ENCODE peak calls at places on chromosomes 6 and 20, in four cellular contexts. One of them, this sample, is unnamed.

GRCh38 chr20:62367483-62368302 is 581 bp upstream of the LAMA5 start:
- DNase-seq in ovary: peak; percentile 48
- DNase-seq in tibial nerve: no peak
- DNase-seq in heart left ventricle: peak; percentile 41
- DNase-seq in this sample: peak; percentile 75

GRCh38 chr6:151143337-151143736 is 96.4 kb upstream of the AKAP12 start:
- DNase-seq in tibial nerve: no peak
- DNase-seq in heart left ventricle: no peak
- DNase-seq in ovary: no peak
- DNase-seq in this sample: no peak

GRCh38 chr6:154319231-154319858 is 37.3 kb downstream of the IPCEF1 start:
- DNase-seq in heart left ventricle: no peak
- DNase-seq in ovary: no peak
- DNase-seq in tibial nerve: no peak
- DNase-seq in this sample: no peak

GRCh38 chr20:50758992-50759391 is 27.6 kb downstream of the PARD6B start:
- DNase-seq in ovary: no peak
- DNase-seq in heart left ventricle: no peak
- DNase-seq in tibial nerve: no peak
- DNase-seq in this sample: no peak

GRCh38 chr6:57135885-57136284 is 36.2 kb upstream of the BAG2 start:
- DNase-seq in tibial nerve: no peak
- DNase-seq in heart left ventricle: no peak
- DNase-seq in ovary: no peak
- DNase-seq in this sample: no peak

GRCh38 chr6:142242269-142242668 is 59.5 kb upstream of the ADGRG6 start:
- DNase-seq in heart left ventricle: no peak
- DNase-seq in tibial nerve: no peak
- DNase-seq in ovary: no peak
- DNase-seq in this sample: no peak

GRCh38 chr6:147782302-147782701 is 273.8 kb downstream of the SAMD5 start:
- DNase-seq in tibial nerve: no peak
- DNase-seq in heart left ventricle: no peak
- DNase-seq in ovary: no peak
- DNase-seq in this sample: no peak

GRCh38 chr20:2798095-2798805 is 2.2 kb downstream of the CPXM1 start:
- DNase-seq in heart left ventricle: no peak
- DNase-seq in ovary: no peak
- DNase-seq in tibial nerve: no peak
- DNase-seq in this sample: no peak

GRCh38 chr6:48714286-48715049 is 603.5 kb upstream of the PTCHD4 start:
- DNase-seq in heart left ventricle: no peak
- DNase-seq in ovary: no peak
- DNase-seq in tibial nerve: no peak
- DNase-seq in this sample: no peak

GRCh38 chr20:22106308-22106938 is 401.0 kb downstream of the PAX1 start:
- DNase-seq in ovary: no peak
- DNase-seq in heart left ventricle: no peak
- DNase-seq in tibial nerve: peak; percentile 32
- DNase-seq in this sample: no peak

GRCh38 chr6:139406577-139407343 is 32.3 kb upstream of the CITED2 start:
- DNase-seq in ovary: no peak
- DNase-seq in tibial nerve: no peak
- DNase-seq in heart left ventricle: no peak
- DNase-seq in this sample: no peak

GRCh38 chr6:158552055-158552795 is 7.7 kb upstream of the TMEM181 start:
- DNase-seq in ovary: no peak
- DNase-seq in heart left ventricle: no peak
- DNase-seq in tibial nerve: no peak
- DNase-seq in this sample: no peak

GRCh38 chr20:16518068-16518783 is 55.0 kb downstream of the KIF16B start:
- DNase-seq in heart left ventricle: no peak
- DNase-seq in tibial nerve: peak; percentile 63
- DNase-seq in ovary: no peak
- DNase-seq in this sample: peak; percentile 42

GRCh38 chr6:47700051-47700450 is 1.7 kb downstream of the ADGRF4 start:
- DNase-seq in heart left ventricle: no peak
- DNase-seq in tibial nerve: no peak
- DNase-seq in ovary: no peak
- DNase-seq in this sample: no peak

GRCh38 chr20:41047975-41048305 is 19.3 kb downstream of the TOP1 start:
- DNase-seq in ovary: no peak
- DNase-seq in tibial nerve: no peak
- DNase-seq in heart left ventricle: no peak
- DNase-seq in this sample: no peak

GRCh38 chr20:17518339-17519052 is 12.7 kb downstream of the BFSP1 start:
- DNase-seq in heart left ventricle: no peak
- DNase-seq in tibial nerve: peak; percentile 43
- DNase-seq in ovary: peak; percentile 81
- DNase-seq in this sample: no peak

GRCh38 chr6:148358196-148358785 is 15.7 kb downstream of the SASH1 start:
- DNase-seq in tibial nerve: peak; percentile 82
- DNase-seq in heart left ventricle: peak; percentile 37
- DNase-seq in ovary: peak; percentile 26
- DNase-seq in this sample: peak; percentile 52

GRCh38 chr20:37901280-37901666 is 1.7 kb upstream of the VSTM2L start:
- DNase-seq in tibial nerve: no peak
- DNase-seq in heart left ventricle: no peak
- DNase-seq in ovary: no peak
- DNase-seq in this sample: no peak

GRCh38 chr6:42788671-42789070 is 6.8 kb downstream of the BICRAL start:
- DNase-seq in tibial nerve: no peak
- DNase-seq in heart left ventricle: no peak
- DNase-seq in ovary: no peak
- DNase-seq in this sample: peak; percentile 60

GRCh38 chr6:42787018-42787611 is 5.3 kb downstream of the BICRAL start:
- DNase-seq in tibial nerve: no peak
- DNase-seq in ovary: no peak
- DNase-seq in heart left ventricle: no peak
- DNase-seq in this sample: no peak

GRCh38 chr6:42791706-42792320 is 10.0 kb downstream of the BICRAL start:
- DNase-seq in ovary: no peak
- DNase-seq in heart left ventricle: no peak
- DNase-seq in tibial nerve: no peak
- DNase-seq in this sample: no peak

GRCh38 chr6:42786525-42786985 is 4.7 kb downstream of the BICRAL start:
- DNase-seq in heart left ventricle: no peak
- DNase-seq in tibial nerve: no peak
- DNase-seq in ovary: no peak
- DNase-seq in this sample: no peak

GRCh38 chr6:42790549-42791181 is 8.8 kb downstream of the BICRAL start:
- DNase-seq in heart left ventricle: no peak
- DNase-seq in tibial nerve: no peak
- DNase-seq in ovary: no peak
- DNase-seq in this sample: no peak
- TF ChIP-seq POLR2A in heart left ventricle: no peak
- TF ChIP-seq POLR2A in tibial nerve: no peak
- TF ChIP-seq POLR2A in ovary: no peak
- TF ChIP-seq POLR2A in this sample: no peak

GRCh38 chr20:20680991-20681508 is 31.4 kb downstream of the RALGAPA2 start:
- DNase-seq in ovary: no peak
- DNase-seq in heart left ventricle: no peak
- DNase-seq in tibial nerve: no peak
- DNase-seq in this sample: peak; percentile 80
- TF ChIP-seq POLR2A in ovary: no peak
- TF ChIP-seq POLR2A in heart left ventricle: no peak
- TF ChIP-seq POLR2A in tibial nerve: no peak
- TF ChIP-seq POLR2A in this sample: no peak

DNA sequence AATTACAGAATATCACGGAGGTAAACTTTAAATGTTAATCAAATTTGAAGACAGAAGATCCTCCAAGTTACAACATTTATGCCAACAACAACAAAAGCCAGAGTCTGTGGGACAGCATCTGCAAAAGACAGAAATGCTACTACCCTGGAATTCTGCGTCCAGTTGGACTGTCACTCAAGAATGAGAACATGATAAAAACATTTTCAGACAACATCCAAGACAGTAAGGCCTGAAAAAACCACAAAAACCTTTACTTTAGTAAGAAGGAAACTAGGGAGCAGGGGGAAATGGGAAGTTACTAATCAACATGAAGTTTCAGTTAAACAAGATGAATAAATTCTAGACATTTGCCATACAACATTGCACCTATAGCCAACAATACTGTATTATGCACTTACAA is 77.6 kb downstream of the MLIP start:
- DNase-seq in heart left ventricle: no peak
- DNase-seq in tibial nerve: no peak
- DNase-seq in ovary: no peak
- DNase-seq in this sample: no peak
- TF ChIP-seq POLR2A in heart left ventricle: no peak
- TF ChIP-seq POLR2A in tibial nerve: no peak
- TF ChIP-seq POLR2A in ovary: no peak
- TF ChIP-seq POLR2A in this sample: no peak

GRCh38 chr6:29236634-29237033 is 64.9 kb upstream of the OR14J1 start:
- DNase-seq in ovary: no peak
- DNase-seq in tibial nerve: no peak
- DNase-seq in heart left ventricle: no peak
- DNase-seq in this sample: no peak
- TF ChIP-seq POLR2A in ovary: no peak
- TF ChIP-seq POLR2A in tibial nerve: no peak
- TF ChIP-seq POLR2A in heart left ventricle: no peak
- TF ChIP-seq POLR2A in this sample: no peak

GRCh38 chr6:31948753-31949413 is 3.0 kb downstream of the CFB start:
- DNase-seq in heart left ventricle: no peak
- DNase-seq in tibial nerve: no peak
- DNase-seq in ovary: no peak
- DNase-seq in this sample: no peak

GRCh38 chr6:31947864-31948263 is 2.0 kb downstream of the CFB start:
- DNase-seq in heart left ventricle: no peak
- DNase-seq in ovary: no peak
- DNase-seq in tibial nerve: no peak
- DNase-seq in this sample: no peak

GRCh38 chr6:31952140-31952805 is 6.4 kb downstream of the CFB start:
- DNase-seq in heart left ventricle: peak; percentile 49
- DNase-seq in tibial nerve: peak; percentile 58
- DNase-seq in ovary: peak; percentile 73
- DNase-seq in this sample: peak; percentile 68

GRCh38 chr6:31948306-31948705 is 2.4 kb downstream of the CFB start:
- DNase-seq in heart left ventricle: no peak
- DNase-seq in tibial nerve: no peak
- DNase-seq in ovary: no peak
- DNase-seq in this sample: no peak

DNA sequence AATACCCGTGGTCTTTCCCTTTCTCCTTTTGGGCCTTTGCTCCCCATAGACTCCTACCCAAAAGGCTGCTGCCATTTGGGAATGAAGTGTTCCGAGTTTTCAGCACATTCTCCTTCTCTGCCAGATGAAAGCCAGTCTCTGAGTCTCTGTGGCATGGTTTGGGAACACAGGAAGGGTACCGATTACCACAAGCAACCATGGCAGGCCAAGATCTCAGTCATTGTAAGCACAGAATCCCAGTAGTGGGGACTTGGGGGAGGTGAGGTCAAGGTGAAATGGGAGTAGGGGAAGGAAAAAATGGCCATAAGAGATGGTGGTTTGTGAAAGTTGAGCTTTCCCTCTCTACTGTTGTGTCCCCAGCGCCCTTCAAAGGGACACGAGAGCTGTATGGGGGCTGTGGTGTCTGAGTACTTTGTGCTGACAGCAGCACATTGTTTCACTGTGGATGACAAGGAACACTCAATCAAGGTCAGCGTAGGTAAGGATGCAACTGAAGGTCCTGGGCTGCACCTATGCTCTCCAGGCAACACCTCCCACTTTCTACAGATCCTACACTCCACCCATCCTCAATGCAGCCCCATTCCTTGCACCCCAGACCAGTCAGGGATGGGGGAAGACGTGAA is 4.1 kb downstream of the CFB start:
- DNase-seq in ovary: no peak
- DNase-seq in heart left ventricle: no peak
- DNase-seq in tibial nerve: no peak
- DNase-seq in this sample: no peak
- TF ChIP-seq POLR2A in ovary: no peak
- TF ChIP-seq POLR2A in heart left ventricle: no peak
- TF ChIP-seq POLR2A in tibial nerve: no peak
- TF ChIP-seq POLR2A in this sample: no peak

GRCh38 chr6:36663504-36664446 is 14.7 kb upstream of the CDKN1A start:
- DNase-seq in heart left ventricle: no peak
- DNase-seq in ovary: no peak
- DNase-seq in tibial nerve: no peak
- DNase-seq in this sample: no peak

GRCh38 chr6:36668601-36669390 is 9.7 kb upstream of the CDKN1A start:
- DNase-seq in heart left ventricle: no peak
- DNase-seq in tibial nerve: no peak
- DNase-seq in ovary: no peak
- DNase-seq in this sample: no peak

GRCh38 chr6:36670271-36670670 is 8.2 kb upstream of the CDKN1A start:
- DNase-seq in heart left ventricle: no peak
- DNase-seq in tibial nerve: no peak
- DNase-seq in ovary: no peak
- DNase-seq in this sample: no peak

GRCh38 chr6:36665180-36665579 is 13.3 kb upstream of the CDKN1A start:
- DNase-seq in ovary: no peak
- DNase-seq in tibial nerve: no peak
- DNase-seq in heart left ventricle: no peak
- DNase-seq in this sample: no peak

GRCh38 chr6:36666726-36667591 is 11.6 kb upstream of the CDKN1A start:
- DNase-seq in ovary: peak; percentile 92
- DNase-seq in tibial nerve: peak; percentile 78
- DNase-seq in heart left ventricle: peak; percentile 69
- DNase-seq in this sample: peak; percentile 92
- TF ChIP-seq POLR2A in ovary: no peak
- TF ChIP-seq POLR2A in tibial nerve: no peak
- TF ChIP-seq POLR2A in heart left ventricle: no peak
- TF ChIP-seq POLR2A in this sample: no peak